ENCODE peak calls at places on chromosomes 3 and 15, in nine cellular contexts. A is A549, D is HCT116, R is SK-N-SH, C is endothelial cell of umbilical vein, I is WTC11, K is HepG2, B is K562, N is GM12878. U is an unnamed sample.

GRCh38 chr3:15633766-15634588 is 32.4 kb downstream of the BTD start:
- DNase-seq in A (no peak), D (no peak), R (peak; percentile 26), C (peak; percentile 34), I (no peak), K (no peak), B (no peak), N (no peak), U (no peak)

GRCh38 chr3:27681249-27681748 is 40.8 kb downstream of the EOMES start:
- DNase-seq in A (peak; percentile 80), D (peak; percentile 78), R (peak; percentile 64), C (peak; percentile 79), I (no peak), K (peak; percentile 74), B (peak; percentile 28), N (peak; percentile 38), U (peak; percentile 83)

GRCh38 chr3:58340594-58341244 is 8.0 kb downstream of the PXK start:
- DNase-seq in A (no peak), D (no peak), R (no peak), C (no peak), I (no peak), K (no peak), B (no peak), N (no peak), U (peak; percentile 48)

GRCh38 chr3:61807865-61808276 is 246.5 kb downstream of the PTPRG start:
- DNase-seq in A (no peak), D (no peak), R (peak; percentile 45), C (no peak), I (no peak), K (peak; percentile 39), B (no peak), N (no peak), U (no peak)

GRCh38 chr15:70584441-70584837 is 178.9 kb downstream of the UACA start:
- DNase-seq in A (no peak), D (no peak), R (no peak), C (no peak), I (no peak), K (no peak), B (no peak), N (no peak), U (peak; percentile 38)

GRCh38 chr3:4398120-4398740 is 68.8 kb downstream of the SUMF1 start:
- DNase-seq in A (no peak), D (no peak), R (no peak), C (peak; percentile 44), I (no peak), K (no peak), B (no peak), N (no peak), U (no peak)

GRCh38 chr3:71693641-71694040 is 31.6 kb downstream of the EIF4E3 start:
- DNase-seq in A (no peak), D (no peak), R (no peak), C (no peak), I (no peak), K (no peak), B (no peak), N (no peak), U (no peak)

GRCh38 chr3:149151843-149152242 is 22.4 kb downstream of the HPS3 start:
- DNase-seq in A (no peak), D (no peak), R (peak; percentile 48), C (peak; percentile 72), I (no peak), K (no peak), B (peak; percentile 17), N (no peak), U (peak; percentile 95)

GRCh38 chr3:50441818-50442217 is 61.6 kb downstream of the CACNA2D2 start:
- DNase-seq in A (no peak), D (no peak), R (no peak), C (no peak), I (no peak), K (no peak), B (no peak), N (no peak), U (no peak)

GRCh38 chr3:148026009-148026588 is 616.9 kb downstream of the ZIC1 start:
- DNase-seq in A (no peak), D (no peak), R (no peak), C (no peak), I (no peak), K (no peak), B (no peak), N (no peak), U (no peak)

GRCh38 chr3:196604548-196604947 is 34.9 kb upstream of the NRROS start:
- DNase-seq in A (no peak), D (no peak), R (no peak), C (no peak), I (no peak), K (no peak), B (no peak), N (no peak), U (no peak)

GRCh38 chr3:133330043-133330442 is 69.8 kb upstream of the BFSP2 start:
- DNase-seq in A (no peak), D (no peak), R (peak; percentile 56), C (no peak), I (peak; percentile 45), K (no peak), B (no peak), N (no peak), U (no peak)

GRCh38 chr15:84081391-84082168 is 154.0 kb upstream of the GOLGA6L4 start:
- DNase-seq in A (no peak), D (no peak), R (no peak), C (no peak), I (no peak), K (no peak), B (peak; percentile 39), N (no peak), U (no peak)

GRCh38 chr3:100402150-100402706 is 889 bp downstream of the LNP1 start:
- DNase-seq in A (no peak), D (no peak), R (peak; percentile 25), C (peak; percentile 50), I (no peak), K (no peak), B (no peak), N (no peak), U (peak; percentile 55)

GRCh38 chr3:123781138-123781537 is 103.0 kb downstream of the MYLK start:
- DNase-seq in A (no peak), D (no peak), R (no peak), C (no peak), I (no peak), K (no peak), B (no peak), N (no peak), U (no peak)

GRCh38 chr3:50487181-50487580 is 16.3 kb downstream of the CACNA2D2 start:
- DNase-seq in A (peak; percentile 19), D (no peak), R (no peak), C (no peak), I (no peak), K (no peak), B (no peak), N (no peak), U (no peak)

GRCh38 chr3:186003610-186004009 is 65.8 kb upstream of the TRA2B start:
- DNase-seq in A (no peak), D (no peak), R (no peak), C (no peak), I (no peak), K (no peak), B (no peak), N (peak; percentile 20), U (no peak)

DNA sequence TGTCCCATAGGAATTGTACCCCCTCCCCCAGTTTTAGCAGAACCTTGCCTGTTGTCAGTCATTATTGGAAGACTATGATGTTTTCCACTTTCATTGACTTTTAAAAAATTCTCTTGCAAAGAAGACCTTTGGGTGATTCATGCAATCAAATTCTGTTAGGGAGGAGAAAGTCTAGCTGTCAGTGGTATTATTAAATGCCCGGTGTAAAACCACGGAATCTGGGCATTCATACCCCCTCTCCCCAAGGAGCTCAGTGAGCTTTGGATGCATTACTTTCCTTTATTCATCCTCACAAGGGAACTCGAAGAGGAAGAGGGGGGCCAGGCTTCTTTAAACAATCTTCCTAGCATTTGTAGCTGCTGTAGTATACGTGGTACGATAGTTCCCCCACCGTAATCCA is 171.4 kb upstream of the TSC22D2 start:
- DNase-seq in A (no peak), D (no peak), R (no peak), C (no peak), I (no peak), K (no peak), B (no peak), N (no peak), U (no peak)
- TF ChIP-seq MAX in A (no peak), D (no peak), R (no peak), C (no peak), I (no peak), K (no peak), B (no peak), N (no peak), U (no peak)

DNA sequence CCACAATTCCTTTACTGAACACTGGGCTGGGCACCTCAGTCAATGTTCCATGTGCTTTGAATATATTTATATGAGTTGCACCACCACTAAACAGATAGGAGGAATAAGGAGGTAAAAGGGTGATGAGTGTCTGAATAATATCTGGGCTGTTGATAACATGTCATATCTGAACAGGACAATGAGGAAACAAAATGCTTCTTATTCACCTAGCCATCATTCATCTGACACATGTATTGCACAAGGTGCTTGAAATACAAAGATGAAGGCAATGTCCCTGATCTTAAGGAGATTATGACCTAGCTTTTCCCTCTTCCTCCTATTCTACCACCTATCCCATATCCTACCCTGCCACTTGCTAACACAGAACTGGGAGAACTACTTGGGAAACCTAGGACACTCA is 8.0 kb upstream of the CERS3 start:
- DNase-seq in A (no peak), D (no peak), R (no peak), C (no peak), I (no peak), K (no peak), B (no peak), N (no peak), U (peak; percentile 31)
- TF ChIP-seq MAX in A (no peak), D (no peak), R (no peak), C (no peak), I (no peak), K (no peak), B (no peak), N (no peak), U (no peak)

DNA sequence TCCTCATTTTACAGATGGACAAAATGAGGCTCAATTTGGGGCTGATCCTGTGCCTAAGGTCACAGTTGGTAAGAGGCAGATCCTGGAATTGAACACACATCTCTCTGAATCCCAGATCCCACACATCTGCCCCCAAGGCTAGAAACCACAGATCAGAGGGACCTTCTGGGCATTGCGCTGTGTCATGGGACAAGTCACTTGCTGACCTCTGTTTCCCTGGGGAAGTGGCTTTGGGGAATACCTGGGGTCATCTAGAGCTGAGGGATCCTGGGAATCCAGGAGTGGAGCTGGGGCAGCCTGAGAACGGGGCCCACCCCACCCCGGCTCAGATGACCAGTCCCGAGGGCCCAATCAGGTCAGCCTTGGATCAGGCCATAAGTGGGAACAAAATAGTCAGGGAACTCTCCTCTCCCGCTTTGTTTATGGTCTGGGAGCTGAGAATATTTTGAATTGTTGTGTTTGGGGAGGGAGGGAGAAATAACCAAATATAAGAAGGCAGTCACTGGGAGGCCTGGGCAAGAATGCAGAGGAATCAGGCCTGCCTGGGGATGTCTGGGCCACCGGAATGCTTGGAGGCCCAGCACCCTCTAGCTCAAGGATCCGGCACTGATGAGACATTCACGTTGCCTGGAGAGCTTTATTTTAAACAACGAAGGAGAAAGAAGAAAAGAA is 8.8 kb upstream of the SLC6A6 start:
- DNase-seq in A (no peak), D (no peak), R (no peak), C (no peak), I (no peak), K (no peak), B (no peak), N (no peak), U (no peak)
- TF ChIP-seq MAX in A (no peak), D (no peak), R (no peak), C (no peak), I (no peak), K (no peak), B (peak; percentile 3), N (no peak), U (no peak)

GRCh38 chr3:146125946-146126345 is 35.0 kb downstream of the PLOD2 start:
- DNase-seq in A (peak; percentile 43), D (no peak), R (no peak), C (peak; percentile 65), I (no peak), K (peak; percentile 56), B (no peak), N (no peak), U (no peak)
- TF ChIP-seq MAX in A (no peak), D (no peak), R (no peak), C (no peak), I (no peak), K (no peak), B (no peak), N (no peak), U (no peak)

U was measured in NB4.